ENCODE peak calls at places on chromosomes 2 and 18, in nine cellular contexts. Y is lower leg skin, P is BE2C, S is upper lobe of right lung, C is AG04449, L is K562, R is A673, M is skeletal muscle cell, D is Peyer's patch. U is an unnamed sample.

GRCh38 chr2:43407826-43408783 is 181.7 kb upstream of the ZFP36L2 start:
- DNase-seq in Y (no peak), P (no peak), S (no peak), C (peak), L (no peak), R (peak), M (no peak), D (no peak), U (no peak)

GRCh38 chr2:72676341-72677025 is 149.3 kb downstream of the EXOC6B start:
- DNase-seq in Y (no peak), P (no peak), S (no peak), C (no peak), L (no peak), R (no peak), M (no peak), D (no peak), U (no peak)

GRCh38 chr2:226756131-226756530 is 43.5 kb downstream of the IRS1 start:
- DNase-seq in Y (no peak), P (no peak), S (no peak), C (no peak), L (no peak), R (no peak), M (peak), D (no peak), U (no peak)

GRCh38 chr2:24507511-24507910 is 16.5 kb downstream of the NCOA1 start:
- DNase-seq in Y (no peak), P (no peak), S (no peak), C (no peak), L (no peak), R (no peak), M (no peak), D (no peak), U (no peak)

GRCh38 chr2:196131384-196131861 is 40.0 kb downstream of the STK17B start:
- DNase-seq in Y (peak), P (peak), S (no peak), C (no peak), L (peak), R (peak), M (no peak), D (no peak), U (peak)

GRCh38 chr2:226378733-226379132 is 420.9 kb downstream of the IRS1 start:
- DNase-seq in Y (no peak), P (no peak), S (no peak), C (no peak), L (no peak), R (no peak), M (no peak), D (no peak), U (no peak)

GRCh38 chr18:76821356-76821874 is 942 bp upstream of the ZNF236 start:
- DNase-seq in Y (no peak), P (no peak), S (no peak), C (no peak), L (no peak), R (no peak), M (no peak), D (no peak), U (no peak)

GRCh38 chr2:220835563-220835962 is 736.5 kb downstream of the EPHA4 start:
- DNase-seq in Y (no peak), P (no peak), S (no peak), C (no peak), L (no peak), R (peak), M (no peak), D (no peak), U (no peak)

GRCh38 chr2:187581125-187581896 is 27.1 kb upstream of the TFPI start:
- DNase-seq in Y (no peak), P (peak), S (no peak), C (no peak), L (peak), R (peak), M (peak), D (no peak), U (peak)

GRCh38 chr2:221943078-221943810 is 355.6 kb downstream of the PAX3 start:
- DNase-seq in Y (peak), P (no peak), S (no peak), C (no peak), L (no peak), R (no peak), M (peak), D (no peak), U (peak)

GRCh38 chr18:3094355-3094684 is 81.4 kb upstream of the LPIN2 start:
- DNase-seq in Y (no peak), P (no peak), S (no peak), C (no peak), L (no peak), R (no peak), M (no peak), D (no peak), U (no peak)

GRCh38 chr2:224838335-224838734 is 122.2 kb upstream of the CCDC195 start:
- DNase-seq in Y (no peak), P (no peak), S (no peak), C (peak), L (no peak), R (peak), M (peak), D (no peak), U (peak)

GRCh38 chr2:168566974-168567650 is 111.0 kb downstream of the CERS6 start:
- DNase-seq in Y (no peak), P (no peak), S (no peak), C (no peak), L (no peak), R (no peak), M (no peak), D (no peak), U (no peak)

GRCh38 chr18:23226930-23227728 is 91.8 kb downstream of the CABLES1 start:
- DNase-seq in Y (peak), P (no peak), S (no peak), C (no peak), L (no peak), R (peak), M (peak), D (no peak), U (peak)

GRCh38 chr2:160406591-160407392 is 86.8 kb downstream of the RBMS1 start:
- DNase-seq in Y (peak), P (peak), S (peak), C (no peak), L (no peak), R (peak), M (peak), D (peak), U (peak)

GRCh38 chr2:42748846-42749245 is 15.1 kb downstream of the OXER1 start:
- DNase-seq in Y (no peak), P (no peak), S (no peak), C (no peak), L (no peak), R (no peak), M (no peak), D (no peak), U (no peak)

GRCh38 chr2:163182764-163183354 is 344.3 kb upstream of the KCNH7 start:
- DNase-seq in Y (no peak), P (no peak), S (no peak), C (no peak), L (peak), R (peak), M (no peak), D (no peak), U (no peak)

GRCh38 chr18:54684786-54685185 is 93.7 kb downstream of the DYNAP start:
- DNase-seq in Y (no peak), P (peak), S (no peak), C (no peak), L (peak), R (peak), M (peak), D (no peak), U (no peak)

GRCh38 chr2:101188683-101189405 is 37.7 kb upstream of the TBC1D8 start:
- DNase-seq in Y (no peak), P (peak), S (no peak), C (no peak), L (peak), R (peak), M (no peak), D (no peak), U (peak)

GRCh38 chr2:241842067-241842415 is 16.7 kb downstream of the PDCD1 start:
- DNase-seq in Y (no peak), P (no peak), S (no peak), C (no peak), L (no peak), R (no peak), M (no peak), D (no peak), U (no peak)

GRCh38 chr2:187548658-187549057 is 5.6 kb downstream of the TFPI start:
- DNase-seq in Y (no peak), P (no peak), S (no peak), C (no peak), L (no peak), R (no peak), M (no peak), D (no peak), U (no peak)

GRCh38 chr2:15634846-15635490 is 43.3 kb downstream of the DDX1 start:
- DNase-seq in Y (no peak), P (no peak), S (no peak), C (no peak), L (no peak), R (peak), M (no peak), D (no peak), U (no peak)

GRCh38 chr2:144480257-144480656 is 39.7 kb downstream of the ZEB2 start:
- DNase-seq in Y (no peak), P (no peak), S (no peak), C (peak), L (no peak), R (no peak), M (peak), D (no peak), U (no peak)

GRCh38 chr2:71711470-71711857 is 258.1 kb downstream of the DYSF start:
- DNase-seq in Y (no peak), P (no peak), S (no peak), C (no peak), L (no peak), R (no peak), M (no peak), D (peak), U (peak)

GRCh38 chr18:13540783-13541182 is 185.6 kb downstream of the FAM210A start:
- DNase-seq in Y (no peak), P (no peak), S (no peak), C (no peak), L (no peak), R (no peak), M (no peak), D (no peak), U (no peak)

GRCh38 chr2:137535897-137536296 is 428.4 kb upstream of the HNMT start:
- DNase-seq in Y (no peak), P (no peak), S (no peak), C (no peak), L (no peak), R (no peak), M (no peak), D (no peak), U (no peak)

GRCh38 chr18:58496231-58496630 is 132.7 kb downstream of the ALPK2 start:
- DNase-seq in Y (no peak), P (no peak), S (peak), C (no peak), L (no peak), R (no peak), M (no peak), D (no peak), U (peak)

GRCh38 chr2:20672191-20672951 is 5.4 kb downstream of the GDF7 start:
- DNase-seq in Y (no peak), P (no peak), S (no peak), C (no peak), L (no peak), R (no peak), M (no peak), D (peak), U (no peak)
- H3K4me3 ChIP-seq in Y (no peak), P (no peak), S (no peak), C (no peak), L (no peak), R (no peak), M (no peak), D (no peak), U (no peak)

GRCh38 chr18:7974200-7974874 is 407.2 kb downstream of the PTPRM start:
- DNase-seq in Y (no peak), P (no peak), S (no peak), C (no peak), L (no peak), R (no peak), M (no peak), D (no peak), U (no peak)
- H3K4me3 ChIP-seq in Y (no peak), P (no peak), S (no peak), C (no peak), L (no peak), R (no peak), M (no peak), D (no peak), U (no peak)

GRCh38 chr2:218291318-218291933 is 877 bp downstream of the TMBIM1 start:
- DNase-seq in Y (no peak), P (no peak), S (no peak), C (no peak), L (no peak), R (no peak), M (no peak), D (peak), U (no peak)
- H3K4me3 ChIP-seq in Y (peak), P (no peak), S (peak), C (peak), L (peak), R (peak), M (peak), D (peak), U (peak)

DNA sequence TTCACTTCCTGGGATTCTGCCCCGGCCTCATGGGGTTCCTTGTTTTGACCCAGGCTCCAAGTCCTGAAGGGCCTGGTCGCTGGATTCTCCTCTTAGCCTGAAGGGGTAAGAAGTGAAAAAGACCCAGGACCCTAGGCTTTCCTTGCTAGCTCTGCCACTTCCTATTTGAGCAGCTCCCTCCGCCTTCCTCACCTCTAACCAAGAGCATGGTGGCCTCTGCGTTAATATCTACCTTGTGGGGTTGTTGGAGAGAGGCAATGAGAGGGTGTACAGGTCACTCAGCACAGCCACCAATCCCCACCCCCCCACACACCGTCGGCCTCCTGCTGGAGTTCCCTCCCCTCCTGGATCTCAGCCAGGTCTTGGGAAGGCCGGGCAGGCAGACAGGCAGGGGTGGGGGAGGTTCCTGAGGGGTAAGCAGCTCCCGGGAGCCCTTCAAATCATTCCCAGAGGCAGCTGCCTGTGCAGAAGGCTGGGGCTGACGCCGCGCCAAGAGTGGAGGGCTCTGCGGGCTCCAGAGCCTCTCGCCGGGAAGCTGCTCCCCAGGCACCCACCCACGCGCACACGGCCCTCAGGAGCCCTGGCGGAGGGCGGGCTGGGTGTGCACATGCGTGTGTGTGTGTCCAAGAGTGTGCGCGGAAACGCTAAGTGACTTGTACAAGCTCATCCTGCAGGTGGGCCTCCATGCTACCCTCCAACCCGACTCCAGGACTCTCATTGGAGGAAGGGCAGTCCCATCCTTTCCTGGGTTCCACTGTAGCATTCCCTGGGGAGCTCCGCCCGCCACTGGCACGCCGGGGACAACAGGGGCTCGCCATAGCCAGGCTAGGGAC is 50.0 kb downstream of the INHBB start:
- DNase-seq in Y (no peak), P (peak), S (peak), C (no peak), L (no peak), R (peak), M (no peak), D (no peak), U (no peak)
- H3K4me3 ChIP-seq in Y (no peak), P (no peak), S (no peak), C (no peak), L (no peak), R (no peak), M (no peak), D (no peak), U (no peak)

GRCh38 chr2:138782378-138782777 is 2.2 kb upstream of the NXPH2 start:
- DNase-seq in Y (no peak), P (no peak), S (no peak), C (no peak), L (no peak), R (no peak), M (no peak), D (no peak), U (no peak)

GRCh38 chr2:138777996-138778395 is 2.2 kb downstream of the NXPH2 start:
- DNase-seq in Y (no peak), P (no peak), S (no peak), C (no peak), L (no peak), R (peak), M (no peak), D (no peak), U (peak)

GRCh38 chr2:138780908-138781307 is 718 bp upstream of the NXPH2 start:
- DNase-seq in Y (no peak), P (no peak), S (no peak), C (no peak), L (no peak), R (no peak), M (no peak), D (no peak), U (no peak)

GRCh38 chr2:138780451-138780880 is 276 bp upstream of the NXPH2 start:
- DNase-seq in Y (no peak), P (peak), S (no peak), C (no peak), L (no peak), R (peak), M (no peak), D (no peak), U (peak)

DNA sequence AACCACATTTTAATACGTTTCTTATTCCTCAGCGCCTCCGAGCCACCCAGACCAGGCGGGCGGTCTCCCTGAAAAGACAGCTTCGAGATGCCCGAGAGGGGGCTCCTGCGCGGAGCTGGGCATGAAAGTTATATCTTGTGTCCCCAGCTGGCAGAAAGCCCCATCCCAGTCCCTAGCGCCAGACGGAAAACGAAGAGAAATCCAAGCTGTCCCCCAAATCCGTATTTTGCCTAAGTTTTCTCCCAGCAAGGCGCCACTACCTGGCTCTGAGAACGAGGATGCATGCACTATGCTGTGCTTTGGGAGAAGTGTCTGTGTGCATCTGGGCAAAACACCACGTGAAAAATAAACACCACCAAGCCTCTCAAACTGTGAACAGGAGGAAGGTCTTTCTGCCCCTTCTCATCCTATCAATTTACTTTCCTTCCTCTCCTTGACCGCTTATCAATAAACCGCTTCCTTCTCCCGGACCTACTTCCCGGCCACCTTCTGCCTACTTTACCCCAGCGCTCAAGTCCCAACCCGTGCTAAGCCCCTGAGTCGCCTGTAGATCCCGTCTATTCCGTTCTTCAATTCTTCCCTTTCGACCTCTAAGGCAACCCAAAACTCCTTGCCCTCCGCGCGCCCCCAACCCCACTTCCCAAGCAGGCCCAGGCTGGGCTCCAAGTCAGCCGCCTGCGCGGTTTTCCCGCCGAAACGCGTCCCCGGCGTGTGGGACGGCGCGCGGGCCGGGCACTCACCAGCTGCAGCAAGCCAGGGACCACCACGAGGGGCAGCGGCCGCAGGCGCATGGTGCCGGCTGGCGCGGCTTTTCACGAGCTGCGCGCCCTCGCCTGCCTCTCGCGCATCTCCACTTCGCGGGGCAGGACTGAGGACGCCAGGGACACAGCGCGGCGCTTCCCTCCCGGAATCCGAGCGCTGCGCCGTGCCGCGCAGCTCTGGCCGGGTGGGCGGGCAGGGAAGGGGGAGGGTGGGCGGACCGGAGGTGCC is at the start of gene NXPH2:
- DNase-seq in Y (no peak), P (peak), S (no peak), C (no peak), L (no peak), R (peak), M (no peak), D (no peak), U (peak)
- H3K4me3 ChIP-seq in Y (no peak), P (peak), S (peak), C (no peak), L (no peak), R (peak), M (peak), D (no peak), U (peak)

DNA sequence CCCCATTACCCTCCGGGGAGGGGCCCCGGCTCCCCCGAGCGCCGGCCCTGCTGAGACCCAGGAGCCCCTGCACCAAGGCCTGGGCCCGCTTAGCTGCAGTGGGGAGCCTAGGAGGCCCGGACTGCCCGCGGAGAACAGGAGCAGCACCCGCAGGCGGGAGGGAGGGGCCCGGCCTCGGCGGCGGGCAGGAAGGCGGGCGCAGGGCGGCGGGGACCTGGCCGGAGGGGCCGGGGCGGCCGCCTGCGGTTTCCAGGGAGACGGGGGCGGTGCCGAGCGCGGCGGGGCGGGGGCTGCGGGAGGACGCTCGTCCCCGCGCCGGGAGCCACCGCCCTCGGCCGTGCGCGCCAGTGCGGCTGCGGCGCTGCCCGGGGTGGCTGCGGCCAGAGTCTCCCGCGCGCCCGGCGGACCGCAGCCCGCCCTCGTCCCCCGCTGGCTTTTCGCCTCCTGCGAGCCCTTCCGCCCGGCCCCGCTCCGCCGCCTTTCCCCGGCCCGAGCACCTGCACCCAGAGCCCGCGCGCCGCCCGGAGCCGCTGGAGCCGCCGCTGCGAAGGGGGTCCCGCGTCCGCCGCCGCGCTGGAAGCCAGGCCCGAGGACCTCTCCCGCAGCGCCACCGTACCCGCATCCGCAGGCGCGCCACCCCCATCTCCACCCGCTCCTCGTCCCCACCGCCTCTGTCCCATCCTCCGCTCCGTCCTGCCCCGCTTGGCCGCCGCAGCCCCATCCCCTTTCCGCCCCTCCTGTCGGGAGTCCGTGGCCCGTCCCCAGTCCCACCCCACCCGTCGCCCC is 17.2 kb downstream of the GPC1 start:
- DNase-seq in Y (no peak), P (peak), S (peak), C (no peak), L (peak), R (peak), M (no peak), D (peak), U (no peak)
- H3K4me3 ChIP-seq in Y (peak), P (peak), S (peak), C (peak), L (peak), R (peak), M (peak), D (peak), U (no peak)

DNA sequence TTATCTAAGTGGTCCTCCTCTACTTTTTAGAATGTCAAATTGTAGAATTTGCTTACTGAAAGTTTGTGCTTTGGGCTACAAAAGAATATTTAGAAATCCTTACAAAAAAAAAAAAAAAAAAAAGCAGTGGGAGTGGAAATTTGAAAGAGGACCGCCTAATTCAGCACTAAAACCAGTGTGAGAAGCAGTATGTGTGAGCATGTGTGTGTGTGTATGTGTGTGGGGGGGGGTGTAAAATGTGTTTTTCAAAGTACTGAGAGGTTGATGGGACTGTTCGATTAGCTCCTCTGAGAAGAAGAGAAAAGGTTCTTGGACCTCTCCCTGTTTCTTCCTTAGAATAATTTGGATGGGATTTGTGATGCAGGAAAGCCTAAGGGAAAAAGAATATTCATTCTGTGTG is at the start of gene VIT:
- DNase-seq in Y (no peak), P (no peak), S (no peak), C (no peak), L (no peak), R (no peak), M (no peak), D (no peak), U (peak)
- H3K4me3 ChIP-seq in Y (no peak), P (no peak), S (no peak), C (no peak), L (no peak), R (no peak), M (no peak), D (no peak), U (peak)

U was measured in MG63.